ENCODE peak calls at places on chromosomes 7 and 10, in nine cellular contexts. Y is prostate gland, D is IMR-90, M is breast epithelium, B is uterus, I is GM12891, O is GM12892, N is suprapubic skin, V is NB4. X is an unnamed sample.

GRCh38 chr10:104642311-104643022 is 1.4 kb downstream of the SORCS3 start:
- DNase-seq in B (no peak), D (no peak), M (no peak), N (no peak), Y (no peak), O (no peak), I (no peak), V (no peak), X (peak; percentile 22)

GRCh38 chr10:75263806-75264205 is 28.0 kb upstream of the COMTD1 start:
- DNase-seq in V (no peak), B (no peak), O (no peak), I (no peak), N (no peak), Y (no peak), M (no peak), D (no peak), X (no peak)

GRCh38 chr10:110793887-110794286 is 77.8 kb upstream of the PDCD4 start:
- DNase-seq in N (no peak), D (peak; percentile 7), V (no peak), Y (no peak), O (no peak), B (no peak), M (no peak), I (no peak), X (no peak)

GRCh38 chr10:82308641-82309040 is 433.6 kb downstream of the NRG3 start:
- DNase-seq in B (no peak), O (no peak), I (no peak), D (no peak), Y (no peak), V (no peak), M (no peak), N (no peak), X (no peak)

GRCh38 chr7:54888067-54888735 is 129.2 kb upstream of the SEC61G start:
- DNase-seq in I (no peak), V (no peak), M (no peak), N (no peak), D (no peak), B (no peak), O (no peak), Y (no peak), X (no peak)

GRCh38 chr7:2269468-2270460 is 27.7 kb downstream of the NUDT1 start:
- DNase-seq in D (peak; percentile 57), B (no peak), O (no peak), Y (no peak), V (no peak), M (no peak), I (no peak), N (no peak), X (no peak)

GRCh38 chr10:62027841-62028501 is 126.5 kb downstream of the ARID5B start:
- DNase-seq in Y (no peak), M (no peak), B (no peak), D (peak; percentile 57), O (no peak), V (no peak), I (no peak), N (no peak), X (no peak)

GRCh38 chr10:73576178-73576889 is 14.8 kb downstream of the USP54 start:
- DNase-seq in M (no peak), V (peak; percentile 31), B (peak; percentile 32), Y (peak; percentile 76), I (no peak), O (no peak), D (peak; percentile 91), N (no peak), X (no peak)

GRCh38 chr10:114615600-114616007 is 42.5 kb downstream of the ABLIM1 start:
- DNase-seq in O (no peak), V (no peak), I (no peak), M (no peak), B (no peak), D (no peak), Y (no peak), N (no peak), X (no peak)

GRCh38 chr7:40586197-40586596 is 451.4 kb downstream of the SUGCT start:
- DNase-seq in V (peak; percentile 28), D (peak; percentile 83), I (no peak), M (no peak), O (no peak), N (no peak), Y (no peak), B (no peak), X (no peak)

GRCh38 chr10:112262556-112262955 is 20.6 kb upstream of the TECTB start:
- DNase-seq in B (no peak), M (no peak), D (peak; percentile 28), O (no peak), I (no peak), N (no peak), Y (no peak), V (no peak), X (no peak)

GRCh38 chr10:45181483-45181882 is 133.9 kb downstream of the OR13A1 start:
- DNase-seq in O (no peak), I (no peak), B (no peak), V (no peak), Y (no peak), D (peak; percentile 24), M (no peak), N (peak; percentile 73), X (no peak)

GRCh38 chr7:132495931-132496330 is 80.3 kb downstream of the PLXNA4 start:
- DNase-seq in M (no peak), B (no peak), O (no peak), D (no peak), Y (no peak), V (no peak), I (no peak), N (no peak), X (no peak)

DNA sequence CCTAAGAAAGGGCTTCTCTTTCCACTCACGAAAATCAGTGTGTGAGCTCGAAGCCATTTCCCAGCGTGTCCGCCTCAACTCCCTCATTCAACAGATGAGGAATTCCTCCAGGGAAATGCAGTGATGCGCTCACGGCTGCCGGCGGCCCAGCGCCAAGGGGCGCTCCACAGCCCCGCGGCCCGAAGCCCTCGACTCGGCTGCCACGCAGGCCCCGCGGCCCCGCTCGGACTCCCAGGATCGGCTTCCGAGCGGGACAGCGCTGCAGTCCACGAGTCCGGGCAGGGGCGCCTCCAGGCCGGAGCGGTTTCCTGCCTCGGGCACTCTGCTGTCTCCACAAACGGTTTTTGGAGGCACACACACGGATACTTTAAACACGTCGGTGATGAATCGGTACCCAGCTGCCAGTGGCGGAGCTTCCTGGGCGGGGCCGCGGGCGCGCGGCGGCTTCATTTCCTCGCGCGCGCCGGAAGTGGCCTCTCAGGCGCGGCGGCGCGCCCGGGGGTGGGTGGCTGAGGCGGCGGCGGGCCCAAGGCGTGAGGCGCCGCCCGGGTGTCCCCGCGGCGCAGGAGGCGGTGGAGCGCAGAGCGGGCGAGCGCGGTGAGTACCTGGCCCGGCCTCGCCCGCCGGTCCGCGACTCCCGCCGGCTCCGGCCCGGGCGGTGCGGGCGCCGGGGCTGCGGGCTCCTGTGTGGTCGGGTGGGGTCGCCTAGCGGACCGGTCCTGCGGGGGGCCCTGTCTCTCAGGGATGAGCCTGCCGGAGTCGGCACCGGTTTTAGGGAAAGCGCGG is at the start of gene CSGALNACT2:
- DNase-seq in N (peak; percentile 85), M (peak; percentile 73), I (peak; percentile 84), Y (peak; percentile 81), B (peak; percentile 86), O (peak; percentile 84), V (peak; percentile 90), D (peak; percentile 86), X (peak; percentile 90)
- TF ChIP-seq POLR2A in N (peak; percentile 52), M (peak; percentile 12), I (peak; percentile 53), Y (peak; percentile 60), B (peak; percentile 94), O (peak; percentile 84), V (peak; percentile 70), D (peak; percentile 84), X (peak; percentile 77)

GRCh38 chr10:68988530-68989316 is at the start of gene KIFBP:
- DNase-seq in B (peak; percentile 92), O (peak; percentile 77), N (peak; percentile 95), Y (peak; percentile 96), I (peak; percentile 80), V (peak; percentile 98), D (peak; percentile 98), M (peak; percentile 90), X (peak; percentile 95)
- TF ChIP-seq POLR2A in B (peak; percentile 72), O (peak; percentile 76), N (no peak), Y (peak; percentile 89), I (peak; percentile 61), V (peak; percentile 70), D (peak; percentile 88), M (peak; percentile 43), X (peak; percentile 86)

GRCh38 chr7:33965116-33965827 is 59.9 kb downstream of the BMPER start:
- DNase-seq in D (peak; percentile 18), I (no peak), V (no peak), B (no peak), M (no peak), N (no peak), Y (no peak), O (no peak), X (no peak)
- TF ChIP-seq POLR2A in D (no peak), I (no peak), V (no peak), B (no peak), M (no peak), N (no peak), Y (no peak), O (no peak), X (no peak)

GRCh38 chr10:119897366-119897765 is 4.8 kb downstream of the SEC23IP start:
- DNase-seq in V (no peak), B (no peak), N (no peak), D (no peak), O (no peak), Y (no peak), I (no peak), M (no peak), X (no peak)

GRCh38 chr10:119896061-119896655 is 3.6 kb downstream of the SEC23IP start:
- DNase-seq in D (peak; percentile 95), N (no peak), O (no peak), M (no peak), Y (peak; percentile 41), I (no peak), V (peak; percentile 87), B (no peak), X (peak; percentile 58)

GRCh38 chr10:119893845-119894427 is 1.4 kb downstream of the SEC23IP start:
- DNase-seq in D (no peak), N (no peak), I (no peak), V (no peak), M (no peak), Y (no peak), B (no peak), O (no peak), X (peak; percentile 19)

GRCh38 chr10:119896937-119897336 is 4.4 kb downstream of the SEC23IP start:
- DNase-seq in Y (peak; percentile 13), I (no peak), V (no peak), B (peak; percentile 28), N (no peak), M (no peak), D (no peak), O (no peak), X (peak; percentile 23)

DNA sequence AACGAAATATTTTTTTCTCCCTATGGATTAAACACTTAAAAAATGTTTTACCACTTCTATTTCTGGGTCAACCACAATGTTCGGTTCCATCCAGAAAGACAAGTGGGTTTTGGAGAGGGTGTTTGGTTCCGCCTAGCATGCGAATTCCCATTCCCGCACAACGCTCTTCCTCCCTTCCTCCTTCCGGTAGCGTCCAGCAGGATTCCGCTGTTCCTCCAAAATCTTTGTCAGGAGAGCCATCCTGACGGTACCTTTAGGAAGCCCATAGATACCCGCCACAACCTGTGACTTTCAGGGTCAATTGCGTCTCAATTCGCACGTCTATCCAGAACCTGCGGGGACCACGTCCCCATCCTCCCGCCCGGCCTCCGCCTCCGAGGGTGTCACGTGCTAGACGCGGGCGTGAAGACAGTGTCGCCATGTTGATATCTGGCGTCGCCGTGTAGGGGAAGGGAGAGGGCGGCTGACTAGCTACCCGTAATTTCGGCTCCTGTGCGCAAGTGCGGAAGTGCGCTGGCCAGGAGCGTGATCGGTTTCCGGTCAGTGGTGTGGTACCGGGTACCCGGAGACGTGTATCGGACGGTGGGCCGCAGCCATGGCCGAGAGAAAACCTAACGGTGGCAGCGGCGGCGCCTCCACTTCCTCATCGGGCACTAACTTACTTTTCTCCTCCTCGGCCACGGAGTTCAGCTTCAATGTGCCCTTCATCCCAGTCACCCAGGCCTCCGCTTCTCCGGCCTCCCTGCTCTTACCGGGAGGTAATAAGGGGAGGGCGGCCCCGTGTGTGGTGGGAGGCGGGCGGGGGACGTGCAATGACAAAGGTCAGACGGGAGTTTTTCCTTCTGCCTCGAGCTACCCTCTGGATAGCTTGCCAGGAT is at the start of gene SEC23IP:
- DNase-seq in B (peak; percentile 96), N (peak; percentile 98), D (peak; percentile 97), Y (peak; percentile 96), M (peak; percentile 94), I (peak; percentile 75), V (peak; percentile 97), O (peak; percentile 82), X (peak; percentile 96)
- TF ChIP-seq POLR2A in B (peak; percentile 82), N (no peak), D (peak; percentile 93), Y (peak; percentile 63), M (peak; percentile 73), I (peak; percentile 85), V (peak; percentile 92), O (peak; percentile 93), X (peak; percentile 93)